ENCODE peak calls at places on chromosomes 4 and X, in nine cellular contexts. L, R, U, Z, Y, T, D, W and A are unnamed samples.

GRCh38 chrX:39361736-39362135 is 560.5 kb downstream of the MID1IP1 start:
- DNase-seq in L (no peak), R (no peak), U (no peak), Z (peak), Y (no peak), T (no peak), D (no peak), W (no peak), A (no peak)

GRCh38 chrX:53281321-53281822 is at the start of gene IQSEC2:
- DNase-seq in L (no peak), R (no peak), U (peak), Z (peak), Y (peak), T (no peak), D (no peak), W (peak), A (peak)

GRCh38 chr4:5018603-5019002 is 655 bp downstream of the CYTL1 start:
- DNase-seq in L (no peak), R (no peak), U (no peak), Z (peak), Y (no peak), T (no peak), D (no peak), W (no peak), A (no peak)

GRCh38 chr4:113106076-113106475 is 56.6 kb downstream of the ANK2 start:
- DNase-seq in L (no peak), R (no peak), U (peak), Z (peak), Y (no peak), T (no peak), D (peak), W (peak), A (peak)

GRCh38 chrX:41561045-41561444 is 113.9 kb downstream of the NYX start:
- DNase-seq in L (peak), R (no peak), U (peak), Z (peak), Y (no peak), T (no peak), D (peak), W (peak), A (no peak)

GRCh38 chrX:72461288-72461687 is 111.4 kb downstream of the HDAC8 start:
- DNase-seq in L (no peak), R (no peak), U (no peak), Z (no peak), Y (no peak), T (no peak), D (no peak), W (no peak), A (no peak)

GRCh38 chr4:108590776-108591175 is 29.6 kb upstream of the RPL34 start:
- DNase-seq in L (no peak), R (no peak), U (peak), Z (no peak), Y (no peak), T (no peak), D (no peak), W (no peak), A (no peak)

GRCh38 chr4:157713342-157713741 is 459.5 kb downstream of the GASK1B start:
- DNase-seq in L (no peak), R (no peak), U (no peak), Z (peak), Y (no peak), T (no peak), D (no peak), W (no peak), A (no peak)

GRCh38 chr4:68906238-68907137 is 45.1 kb downstream of the UGT2A3 start:
- DNase-seq in L (no peak), R (no peak), U (no peak), Z (peak), Y (no peak), T (no peak), D (no peak), W (no peak), A (no peak)

GRCh38 chr4:7852568-7853185 is 87.0 kb downstream of the AFAP1 start:
- DNase-seq in L (no peak), R (no peak), U (peak), Z (no peak), Y (no peak), T (no peak), D (no peak), W (no peak), A (no peak)